ENCODE peak calls at places on chromosomes 1 and 21, in four cellular contexts. B is WTC11, H is HepG2, J is GM12878. X is an unnamed sample.

GRCh38 chr1:153957744-153958110 is 685 bp downstream of the CRTC2 start:
- DNase-seq in B (no peak), J (no peak), H (no peak), X (no peak)

GRCh38 chr1:18972531-18972930 is 16.1 kb upstream of the IFFO2 start:
- DNase-seq in H (no peak), B (no peak), J (no peak), X (no peak)

GRCh38 chr1:234721476-234722266 is 111.7 kb upstream of the IRF2BP2 start:
- DNase-seq in B (no peak), H (peak; percentile 97), J (no peak), X (peak; percentile 43)

GRCh38 chr1:230282157-230282556 is 144.0 kb downstream of the PGBD5 start:
- DNase-seq in B (no peak), J (no peak), H (no peak), X (no peak)

GRCh38 chr1:19405761-19406481 is 79.4 kb downstream of the CAPZB start:
- DNase-seq in J (no peak), B (no peak), H (no peak), X (peak; percentile 42)

GRCh38 chr1:194043984-194044755 is 857.8 kb upstream of the B3GALT2 start:
- DNase-seq in H (no peak), J (no peak), B (no peak), X (no peak)

GRCh38 chr1:211352985-211353515 is 26.4 kb downstream of the TRAF5 start:
- DNase-seq in B (peak; percentile 66), J (no peak), H (peak; percentile 79), X (peak; percentile 78)

GRCh38 chr21:31555741-31556191 is 103.7 kb upstream of the SOD1 start:
- DNase-seq in H (no peak), J (no peak), B (peak; percentile 43), X (no peak)

GRCh38 chr1:202018476-202019234 is 8.3 kb downstream of the ELF3 start:
- DNase-seq in B (no peak), J (no peak), H (peak; percentile 85), X (peak; percentile 92)
- TF ChIP-seq CREM in B (no peak), J (no peak), H (no peak), X (peak; percentile 85)

DNA sequence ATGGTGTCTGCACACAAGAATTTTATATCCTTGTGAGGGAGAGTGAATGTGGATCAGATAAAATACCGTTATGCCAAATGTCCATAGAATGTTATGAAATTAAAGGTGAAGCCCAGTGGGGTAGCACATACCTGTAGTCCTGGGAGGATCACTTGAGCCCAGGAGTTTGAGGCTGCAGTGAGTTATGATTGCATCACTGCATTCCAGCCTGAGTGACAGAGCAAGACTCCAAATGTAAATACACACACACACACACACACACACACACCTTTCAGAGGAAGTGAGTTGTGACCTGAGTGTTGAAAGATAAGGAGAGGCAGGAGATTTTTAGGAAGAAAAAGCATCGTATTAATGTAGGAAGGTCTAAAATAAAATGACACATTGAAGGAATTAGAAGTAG is 28.1 kb upstream of the ZYG11A start:
- DNase-seq in B (no peak), J (no peak), H (peak; percentile 65), X (no peak)
- TF ChIP-seq CREM in B (no peak), J (no peak), H (no peak), X (no peak)

DNA sequence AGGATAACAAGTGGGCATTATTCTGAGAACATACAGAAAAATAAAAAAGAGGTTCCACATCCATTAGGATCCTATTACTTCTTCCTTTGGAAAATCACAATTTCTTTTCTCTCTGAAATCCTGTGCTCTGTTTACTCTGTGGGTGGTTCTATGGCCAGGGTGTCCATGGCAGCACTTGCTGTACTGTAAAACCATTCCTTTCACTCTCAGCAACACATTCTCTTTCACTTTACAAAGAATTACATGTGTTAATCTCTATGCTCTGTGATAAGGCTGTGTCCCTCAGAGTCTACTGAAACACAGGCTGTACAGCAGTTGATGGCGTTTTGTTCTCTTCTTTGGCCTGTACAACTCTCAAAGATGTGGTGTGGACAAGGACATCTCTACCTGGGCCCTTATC is 524.1 kb downstream of the PTBP2 start:
- DNase-seq in J (no peak), B (no peak), H (no peak), X (no peak)
- TF ChIP-seq CREM in J (no peak), B (no peak), H (no peak), X (no peak)

GRCh38 chr1:59819566-59820438 is 5.1 kb downstream of the HOOK1 start:
- DNase-seq in J (no peak), B (no peak), H (no peak), X (no peak)
- TF ChIP-seq CREM in J (no peak), B (no peak), H (no peak), X (no peak)

GRCh38 chr1:28449904-28450303 is 55.9 kb upstream of the RCC1 start:
- DNase-seq in H (no peak), J (peak; percentile 36), B (no peak), X (peak; percentile 88)
- TF ChIP-seq CREM in H (no peak), J (peak; percentile 73), B (no peak), X (peak; percentile 93)

DNA sequence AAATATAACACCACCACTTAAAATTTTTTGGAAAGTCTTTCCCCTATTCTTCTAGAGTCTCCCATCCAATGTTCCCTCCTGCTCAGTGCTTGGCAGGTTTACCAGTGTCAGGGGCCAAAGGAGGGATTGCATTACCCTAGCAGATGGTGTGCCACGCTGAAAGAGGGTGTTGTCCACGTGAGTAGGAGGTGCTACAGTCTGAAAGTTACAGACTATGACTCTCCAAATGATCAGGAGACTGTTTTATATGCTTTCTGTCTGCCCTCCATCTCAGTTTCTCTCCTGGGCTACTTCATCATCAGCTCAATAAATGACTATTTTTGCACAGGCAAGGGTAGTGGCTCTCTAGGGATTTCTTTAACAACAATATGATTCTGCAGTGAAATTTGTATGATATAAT is 31.3 kb upstream of the ANGPTL7 start:
- DNase-seq in J (no peak), B (no peak), H (no peak), X (no peak)
- TF ChIP-seq CREM in J (no peak), B (no peak), H (no peak), X (no peak)

GRCh38 chr1:39500862-39501389 is 9.5 kb downstream of the BMP8A start:
- DNase-seq in H (no peak), J (no peak), B (no peak), X (no peak)
- TF ChIP-seq CREM in H (no peak), J (no peak), B (no peak), X (no peak)

GRCh38 chr1:224959656-224960055 is 30.2 kb downstream of the DNAH14 start:
- DNase-seq in H (no peak), J (no peak), B (no peak), X (no peak)
- TF ChIP-seq CREM in H (no peak), J (no peak), B (no peak), X (no peak)

GRCh38 chr1:1677718-1678580 is 14.6 kb downstream of the SLC35E2B start:
- DNase-seq in J (peak; percentile 86), H (no peak), B (no peak), X (peak; percentile 13)
- TF ChIP-seq CREM in J (peak; percentile 47), H (no peak), B (no peak), X (no peak)